ENCODE peak calls at places on chromosomes 3 and 15, in nine cellular contexts. One of them, this sample, is unnamed.

GRCh38 chr3:42269647-42270046 is 3.7 kb upstream of the CCK start:
- DNase-seq in OCI-LY7: no peak
- DNase-seq in HT-29: no peak
- DNase-seq in fibroblast of villous mesenchyme: no peak
- DNase-seq in iris pigment epithelial cell: no peak
- DNase-seq in GM23338: no peak
- DNase-seq in aorta: no peak
- DNase-seq in activated T-cell treated with anti-CD3 and anti-CD28 coated beads for 1 hour: no peak
- DNase-seq in activated gamma-delta T cell: no peak
- DNase-seq in this sample: no peak

GRCh38 chr3:294581-294980 is 98.0 kb downstream of the CHL1 start:
- DNase-seq in OCI-LY7: no peak
- DNase-seq in fibroblast of villous mesenchyme: no peak
- DNase-seq in activated gamma-delta T cell: no peak
- DNase-seq in GM23338: no peak
- DNase-seq in iris pigment epithelial cell: no peak
- DNase-seq in activated T-cell treated with anti-CD3 and anti-CD28 coated beads for 1 hour: no peak
- DNase-seq in HT-29: no peak
- DNase-seq in aorta: no peak
- DNase-seq in this sample: no peak

GRCh38 chr3:163753033-163753432 is 1325.3 kb downstream of the SI start:
- DNase-seq in activated T-cell treated with anti-CD3 and anti-CD28 coated beads for 1 hour: no peak
- DNase-seq in HT-29: no peak
- DNase-seq in fibroblast of villous mesenchyme: no peak
- DNase-seq in iris pigment epithelial cell: no peak
- DNase-seq in GM23338: no peak
- DNase-seq in activated gamma-delta T cell: no peak
- DNase-seq in OCI-LY7: no peak
- DNase-seq in aorta: no peak
- DNase-seq in this sample: no peak

GRCh38 chr3:108380128-108380795 is 83.9 kb downstream of the HHLA2 start:
- DNase-seq in OCI-LY7: no peak
- DNase-seq in HT-29: no peak
- DNase-seq in iris pigment epithelial cell: no peak
- DNase-seq in fibroblast of villous mesenchyme: no peak
- DNase-seq in activated T-cell treated with anti-CD3 and anti-CD28 coated beads for 1 hour: no peak
- DNase-seq in activated gamma-delta T cell: no peak
- DNase-seq in GM23338: no peak
- DNase-seq in aorta: no peak
- DNase-seq in this sample: peak

GRCh38 chr15:94119215-94119815 is 112.0 kb upstream of the MCTP2 start:
- DNase-seq in OCI-LY7: no peak
- DNase-seq in aorta: peak
- DNase-seq in HT-29: no peak
- DNase-seq in iris pigment epithelial cell: no peak
- DNase-seq in activated T-cell treated with anti-CD3 and anti-CD28 coated beads for 1 hour: no peak
- DNase-seq in fibroblast of villous mesenchyme: no peak
- DNase-seq in GM23338: peak
- DNase-seq in activated gamma-delta T cell: no peak
- DNase-seq in this sample: no peak

GRCh38 chr3:101902041-101902440 is 52.7 kb downstream of the NFKBIZ start:
- DNase-seq in OCI-LY7: peak
- DNase-seq in iris pigment epithelial cell: peak
- DNase-seq in HT-29: no peak
- DNase-seq in activated gamma-delta T cell: no peak
- DNase-seq in aorta: no peak
- DNase-seq in GM23338: no peak
- DNase-seq in fibroblast of villous mesenchyme: peak
- DNase-seq in activated T-cell treated with anti-CD3 and anti-CD28 coated beads for 1 hour: no peak
- DNase-seq in this sample: no peak

GRCh38 chr3:71369733-71370391 is 213.7 kb downstream of the FOXP1 start:
- DNase-seq in fibroblast of villous mesenchyme: peak
- DNase-seq in HT-29: no peak
- DNase-seq in activated gamma-delta T cell: no peak
- DNase-seq in activated T-cell treated with anti-CD3 and anti-CD28 coated beads for 1 hour: no peak
- DNase-seq in OCI-LY7: no peak
- DNase-seq in iris pigment epithelial cell: peak
- DNase-seq in GM23338: no peak
- DNase-seq in aorta: no peak
- DNase-seq in this sample: no peak

GRCh38 chr3:40679289-40679688 is 154.5 kb downstream of the ZNF621 start:
- DNase-seq in fibroblast of villous mesenchyme: no peak
- DNase-seq in OCI-LY7: no peak
- DNase-seq in activated T-cell treated with anti-CD3 and anti-CD28 coated beads for 1 hour: no peak
- DNase-seq in HT-29: no peak
- DNase-seq in iris pigment epithelial cell: no peak
- DNase-seq in aorta: no peak
- DNase-seq in activated gamma-delta T cell: no peak
- DNase-seq in GM23338: no peak
- DNase-seq in this sample: no peak

GRCh38 chr3:10192953-10193691 is 28.4 kb downstream of the IRAK2 start:
- DNase-seq in activated gamma-delta T cell: no peak
- DNase-seq in activated T-cell treated with anti-CD3 and anti-CD28 coated beads for 1 hour: peak
- DNase-seq in fibroblast of villous mesenchyme: peak
- DNase-seq in HT-29: no peak
- DNase-seq in iris pigment epithelial cell: peak
- DNase-seq in OCI-LY7: peak
- DNase-seq in GM23338: peak
- DNase-seq in aorta: peak
- DNase-seq in this sample: no peak

GRCh38 chr3:195236076-195236798 is 34.7 kb downstream of the XXYLT1 start:
- DNase-seq in aorta: no peak
- DNase-seq in OCI-LY7: no peak
- DNase-seq in activated T-cell treated with anti-CD3 and anti-CD28 coated beads for 1 hour: no peak
- DNase-seq in HT-29: no peak
- DNase-seq in GM23338: no peak
- DNase-seq in activated gamma-delta T cell: no peak
- DNase-seq in iris pigment epithelial cell: no peak
- DNase-seq in fibroblast of villous mesenchyme: no peak
- DNase-seq in this sample: no peak